ENCODE peak calls at places on chromosomes 13 and 19, in seven cellular contexts. One of them, this sample, is unnamed.

GRCh38 chr19:32392142-32392541 is 13.4 kb upstream of the DPY19L3 start:
- DNase-seq in ovary: no peak
- DNase-seq in neural progenitor cell: no peak
- DNase-seq in left ventricle myocardium inferior: no peak
- DNase-seq in CD8-positive, alpha-beta T cell: no peak
- DNase-seq in left lung: no peak
- DNase-seq in brain microvascular endothelial cell: no peak
- DNase-seq in this sample: no peak

GRCh38 chr19:40807147-40808020 is 8.4 kb downstream of the EGLN2 start:
- DNase-seq in ovary: no peak
- DNase-seq in neural progenitor cell: peak; percentile 51
- DNase-seq in left ventricle myocardium inferior: no peak
- DNase-seq in CD8-positive, alpha-beta T cell: peak; percentile 22
- DNase-seq in left lung: no peak
- DNase-seq in brain microvascular endothelial cell: no peak
- DNase-seq in this sample: peak; percentile 35

GRCh38 chr13:97108535-97108910 is 113.6 kb upstream of the MBNL2 start:
- DNase-seq in ovary: peak; percentile 61
- DNase-seq in neural progenitor cell: no peak
- DNase-seq in left ventricle myocardium inferior: no peak
- DNase-seq in CD8-positive, alpha-beta T cell: no peak
- DNase-seq in left lung: no peak
- DNase-seq in brain microvascular endothelial cell: peak; percentile 46
- DNase-seq in this sample: peak; percentile 37

GRCh38 chr13:102608944-102609343 is 12.2 kb downstream of the TPP2 start:
- DNase-seq in ovary: no peak
- DNase-seq in neural progenitor cell: no peak
- DNase-seq in left ventricle myocardium inferior: no peak
- DNase-seq in CD8-positive, alpha-beta T cell: no peak
- DNase-seq in left lung: no peak
- DNase-seq in brain microvascular endothelial cell: no peak
- DNase-seq in this sample: no peak

GRCh38 chr13:82867284-82867683 is 1015.0 kb downstream of the SLITRK1 start:
- DNase-seq in ovary: no peak
- DNase-seq in neural progenitor cell: no peak
- DNase-seq in left ventricle myocardium inferior: no peak
- DNase-seq in CD8-positive, alpha-beta T cell: no peak
- DNase-seq in left lung: no peak
- DNase-seq in brain microvascular endothelial cell: no peak
- DNase-seq in this sample: no peak

GRCh38 chr13:65034266-65034665 is 2195.9 kb downstream of the PCDH9 start:
- DNase-seq in ovary: no peak
- DNase-seq in neural progenitor cell: no peak
- DNase-seq in left ventricle myocardium inferior: no peak
- DNase-seq in CD8-positive, alpha-beta T cell: no peak
- DNase-seq in left lung: no peak
- DNase-seq in brain microvascular endothelial cell: no peak
- DNase-seq in this sample: no peak

GRCh38 chr13:29077051-29077813 is 257.1 kb downstream of the MTUS2 start:
- DNase-seq in ovary: no peak
- DNase-seq in neural progenitor cell: no peak
- DNase-seq in left ventricle myocardium inferior: no peak
- DNase-seq in CD8-positive, alpha-beta T cell: no peak
- DNase-seq in left lung: no peak
- DNase-seq in brain microvascular endothelial cell: no peak
- DNase-seq in this sample: no peak

GRCh38 chr19:30719991-30720329 is 347.8 kb downstream of the ZNF536 start:
- DNase-seq in ovary: peak; percentile 21
- DNase-seq in neural progenitor cell: no peak
- DNase-seq in left ventricle myocardium inferior: no peak
- DNase-seq in CD8-positive, alpha-beta T cell: no peak
- DNase-seq in left lung: no peak
- DNase-seq in brain microvascular endothelial cell: no peak
- DNase-seq in this sample: no peak

GRCh38 chr13:25001807-25002206 is 94.1 kb upstream of the PABPC3 start:
- DNase-seq in ovary: no peak
- DNase-seq in neural progenitor cell: no peak
- DNase-seq in left ventricle myocardium inferior: no peak
- DNase-seq in CD8-positive, alpha-beta T cell: no peak
- DNase-seq in left lung: no peak
- DNase-seq in brain microvascular endothelial cell: no peak
- DNase-seq in this sample: no peak

DNA sequence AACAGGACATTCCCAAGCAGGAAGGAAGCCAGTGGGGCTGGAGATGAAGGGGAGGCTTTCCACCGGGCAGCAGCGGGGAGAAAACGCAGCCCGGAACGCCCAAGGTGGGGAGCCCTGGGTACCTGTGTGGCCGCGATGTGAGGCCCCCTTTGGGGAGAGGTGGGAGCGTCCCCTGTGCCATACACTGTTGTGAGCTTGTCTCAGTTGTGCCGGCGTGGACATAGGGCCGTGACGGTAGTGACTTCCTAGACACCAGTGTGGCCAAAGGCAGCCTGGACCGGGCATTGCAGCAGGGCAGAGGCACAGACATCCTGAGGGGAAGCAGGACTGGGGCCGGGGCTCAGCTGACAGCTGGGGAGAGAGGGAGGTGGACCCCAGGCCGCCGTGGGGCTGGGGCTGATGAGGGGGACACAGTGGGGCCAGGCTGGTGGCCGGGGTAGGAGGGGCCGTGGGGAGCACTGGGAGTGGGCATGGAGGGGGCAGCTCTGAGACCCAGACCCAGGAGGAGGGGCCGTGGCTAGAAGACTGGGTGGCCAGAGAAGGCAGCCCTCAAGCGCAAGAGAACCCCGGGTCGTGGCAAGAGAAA is 38.5 kb upstream of the TFDP1 start:
- DNase-seq in ovary: no peak
- DNase-seq in neural progenitor cell: no peak
- DNase-seq in left ventricle myocardium inferior: no peak
- DNase-seq in CD8-positive, alpha-beta T cell: no peak
- DNase-seq in left lung: peak; percentile 23
- DNase-seq in brain microvascular endothelial cell: no peak
- DNase-seq in this sample: no peak
- H3K4me3 ChIP-seq in ovary: no peak overlapping the region
- H3K4me3 ChIP-seq in neural progenitor cell: no peak overlapping the region
- H3K4me3 ChIP-seq in left ventricle myocardium inferior: peak overlapping the region; percentile 45
- H3K4me3 ChIP-seq in CD8-positive, alpha-beta T cell: no peak overlapping the region
- H3K4me3 ChIP-seq in left lung: no peak overlapping the region
- H3K4me3 ChIP-seq in brain microvascular endothelial cell: no peak overlapping the region
- H3K4me3 ChIP-seq in this sample: no peak overlapping the region

GRCh38 chr19:18780631-18781030 is 10.5 kb downstream of the COMP start:
- DNase-seq in ovary: no peak
- DNase-seq in neural progenitor cell: peak; percentile 55
- DNase-seq in left ventricle myocardium inferior: no peak
- DNase-seq in CD8-positive, alpha-beta T cell: no peak
- DNase-seq in left lung: no peak
- DNase-seq in brain microvascular endothelial cell: no peak
- DNase-seq in this sample: no peak
- TF ChIP-seq CTCF in ovary: no peak
- TF ChIP-seq CTCF in neural progenitor cell: peak; percentile 38
- TF ChIP-seq CTCF in left ventricle myocardium inferior: no peak
- TF ChIP-seq CTCF in CD8-positive, alpha-beta T cell: no peak
- TF ChIP-seq CTCF in left lung: no peak
- TF ChIP-seq CTCF in brain microvascular endothelial cell: peak; percentile 32
- TF ChIP-seq CTCF in this sample: peak; percentile 34

DNA sequence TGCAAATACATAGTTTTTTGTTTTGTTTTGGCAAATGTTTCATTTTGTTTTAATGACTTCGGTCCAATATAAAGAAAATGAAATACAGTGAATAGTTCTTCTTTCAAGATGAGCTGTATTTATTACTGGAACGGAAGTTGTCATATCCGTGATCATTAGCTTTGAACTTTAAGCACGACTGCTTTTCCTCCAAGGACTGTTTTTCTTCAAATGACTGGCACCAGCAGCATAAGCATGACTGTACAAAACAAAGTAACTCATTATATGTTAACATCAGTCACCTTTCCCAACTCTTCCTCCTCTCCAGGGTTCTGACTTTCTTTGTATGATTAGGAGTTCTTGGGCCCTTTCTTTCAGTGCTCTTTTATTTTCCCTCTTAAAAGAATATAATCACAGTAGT is 20.5 kb downstream of the EDNRB start:
- DNase-seq in ovary: no peak
- DNase-seq in neural progenitor cell: no peak
- DNase-seq in left ventricle myocardium inferior: no peak
- DNase-seq in CD8-positive, alpha-beta T cell: no peak
- DNase-seq in left lung: no peak
- DNase-seq in brain microvascular endothelial cell: no peak
- DNase-seq in this sample: no peak
- H3K4me3 ChIP-seq in ovary: no peak overlapping the region
- H3K4me3 ChIP-seq in neural progenitor cell: no peak overlapping the region
- H3K4me3 ChIP-seq in left ventricle myocardium inferior: no peak overlapping the region
- H3K4me3 ChIP-seq in CD8-positive, alpha-beta T cell: no peak overlapping the region
- H3K4me3 ChIP-seq in left lung: no peak overlapping the region
- H3K4me3 ChIP-seq in brain microvascular endothelial cell: no peak overlapping the region
- H3K4me3 ChIP-seq in this sample: no peak overlapping the region

DNA sequence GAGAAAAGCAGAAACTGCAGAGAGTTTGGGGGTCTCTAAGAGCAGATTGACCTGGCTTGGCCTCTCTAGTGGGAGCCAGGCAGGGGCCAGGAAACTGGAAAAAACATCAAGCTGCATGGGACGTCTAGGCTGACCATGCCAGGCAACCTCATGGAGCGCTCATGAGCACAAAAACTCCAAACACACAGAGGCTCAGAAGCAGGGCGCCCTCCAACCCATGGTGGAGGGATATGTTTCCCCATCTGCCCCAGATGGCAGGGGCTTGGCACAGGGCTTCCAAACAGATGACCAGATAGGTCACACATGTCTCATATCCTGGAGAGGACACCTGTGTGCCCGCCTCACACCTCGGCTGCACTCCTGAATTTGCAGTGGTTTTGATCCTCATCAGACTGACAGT is 879.0 kb downstream of the UQCRFS1 start:
- DNase-seq in ovary: no peak
- DNase-seq in neural progenitor cell: no peak
- DNase-seq in left ventricle myocardium inferior: no peak
- DNase-seq in CD8-positive, alpha-beta T cell: no peak
- DNase-seq in left lung: no peak
- DNase-seq in brain microvascular endothelial cell: no peak
- DNase-seq in this sample: no peak
- TF ChIP-seq CTCF in ovary: no peak
- TF ChIP-seq CTCF in neural progenitor cell: no peak
- TF ChIP-seq CTCF in left ventricle myocardium inferior: no peak
- TF ChIP-seq CTCF in CD8-positive, alpha-beta T cell: no peak
- TF ChIP-seq CTCF in left lung: no peak
- TF ChIP-seq CTCF in brain microvascular endothelial cell: no peak
- TF ChIP-seq CTCF in this sample: no peak